ENCODE peak calls at places on chromosomes 3 and 15, in eight cellular contexts. T, S, E, H, C, O, U and I are unnamed samples.

GRCh38 chr3:11195721-11196332 is 41.5 kb downstream of the HRH1 start:
- DNase-seq in T (no peak), S (no peak), O (no peak), U (peak), C (no peak), H (peak), E (no peak), I (peak)

GRCh38 chr3:137131081-137131480 is 173.3 kb downstream of the IL20RB start:
- DNase-seq in C (no peak), S (no peak), E (no peak), U (no peak), T (no peak), H (no peak), O (no peak), I (no peak)

GRCh38 chr3:18556001-18556408 is 130.9 kb upstream of the SATB1 start:
- DNase-seq in U (no peak), O (no peak), S (no peak), E (no peak), C (no peak), T (no peak), H (no peak), I (no peak)

GRCh38 chr15:101470548-101471239 is 18.8 kb downstream of the PCSK6 start:
- DNase-seq in T (no peak), E (no peak), U (no peak), C (no peak), S (no peak), H (no peak), O (no peak), I (no peak)

GRCh38 chr3:175985781-175986180 is 1126.6 kb downstream of the NAALADL2 start:
- DNase-seq in O (no peak), T (no peak), C (no peak), E (no peak), U (no peak), S (no peak), H (no peak), I (no peak)

GRCh38 chr3:62436785-62437184 is 63.4 kb upstream of the FEZF2 start:
- DNase-seq in U (no peak), H (no peak), O (no peak), S (no peak), C (no peak), T (no peak), E (no peak), I (no peak)

GRCh38 chr3:53718462-53718861 is 127.8 kb downstream of the CHDH start:
- DNase-seq in S (no peak), C (peak), H (no peak), T (no peak), U (no peak), E (no peak), O (no peak), I (no peak)

GRCh38 chr3:65338571-65338970 is 650.8 kb upstream of the ADAMTS9 start:
- DNase-seq in H (no peak), O (no peak), S (no peak), C (no peak), U (no peak), T (no peak), E (no peak), I (no peak)

GRCh38 chr15:101374326-101374725 is 79.3 kb upstream of the SNRPA1 start:
- DNase-seq in U (no peak), E (no peak), S (no peak), C (no peak), H (no peak), T (no peak), O (no peak), I (no peak)

GRCh38 chr3:38479431-38480092 is 16.6 kb upstream of the EXOG start:
- DNase-seq in H (peak), T (peak), O (no peak), E (peak), C (peak), S (peak), U (peak), I (peak)

GRCh38 chr15:69384626-69385025 is 29.5 kb upstream of the KIF23 start:
- DNase-seq in E (no peak), C (no peak), U (no peak), H (no peak), S (no peak), T (no peak), O (no peak), I (no peak)

GRCh38 chr3:23948761-23949160 is 3.7 kb downstream of the NR1D2 start:
- DNase-seq in U (no peak), O (no peak), E (no peak), S (no peak), H (no peak), T (no peak), C (no peak), I (no peak)

GRCh38 chr3:102415553-102415952 is 19.3 kb upstream of the ZPLD1 start:
- DNase-seq in O (no peak), C (no peak), H (peak), S (no peak), E (no peak), T (no peak), U (no peak), I (no peak)

GRCh38 chr3:46850468-46850780 is 12.8 kb downstream of the MYL3 start:
- DNase-seq in E (no peak), O (no peak), U (no peak), H (no peak), C (no peak), S (no peak), T (no peak), I (no peak)

GRCh38 chr3:192207661-192208060 is 519.7 kb downstream of the FGF12 start:
- DNase-seq in C (no peak), E (no peak), O (no peak), H (no peak), T (peak), S (peak), U (no peak), I (peak)

GRCh38 chr3:6540981-6541380 is 319.9 kb upstream of the GRM7 start:
- DNase-seq in S (no peak), C (no peak), T (no peak), H (no peak), O (no peak), U (no peak), E (no peak), I (no peak)

GRCh38 chr3:14303336-14304100 is 98.9 kb upstream of the SLC6A6 start:
- DNase-seq in O (no peak), E (no peak), S (no peak), U (no peak), T (no peak), H (peak), C (no peak), I (peak)

GRCh38 chr3:3662610-3663009 is 136.6 kb upstream of the LRRN1 start:
- DNase-seq in C (no peak), T (no peak), O (no peak), U (no peak), E (no peak), S (no peak), H (no peak), I (no peak)

GRCh38 chr15:96333194-96334016 is 2.9 kb downstream of the NR2F2 start:
- DNase-seq in T (peak), S (no peak), U (peak), E (no peak), H (no peak), O (peak), C (peak), I (peak)

GRCh38 chr3:106673926-106674569 is 703.2 kb upstream of the CCDC54 start:
- DNase-seq in T (no peak), S (no peak), O (no peak), E (no peak), C (no peak), H (no peak), U (no peak), I (no peak)

GRCh38 chr15:75104804-75105557 is 81.6 kb downstream of the PPCDC start:
- DNase-seq in T (no peak), C (no peak), S (no peak), E (peak), U (peak), H (peak), O (peak), I (peak)

GRCh38 chr15:42691308-42691707 is 45.6 kb downstream of the CDAN1 start:
- DNase-seq in H (peak), U (no peak), S (no peak), T (no peak), E (no peak), C (no peak), O (no peak), I (no peak)